ENCODE peak calls at places on chromosomes 12 and 14, in five cellular contexts. One of them, this sample, is unnamed.

GRCh38 chr12:24839268-24839791 is 109.6 kb downstream of the BCAT1 start:
- DNase-seq in mammary epithelial cell: no peak
- DNase-seq in heart left ventricle: no peak
- DNase-seq in right atrium auricular region: no peak
- DNase-seq in left ventricle myocardium inferior: no peak
- DNase-seq in this sample: no peak

GRCh38 chr14:103185051-103186027 is 62.1 kb downstream of the TNFAIP2 start:
- DNase-seq in right atrium auricular region: no peak
- DNase-seq in heart left ventricle: no peak
- DNase-seq in left ventricle myocardium inferior: no peak
- DNase-seq in mammary epithelial cell: peak; percentile 82
- DNase-seq in this sample: peak; percentile 85

GRCh38 chr14:49640540-49641417 is 5.7 kb upstream of the DNAAF2 start:
- DNase-seq in left ventricle myocardium inferior: no peak
- DNase-seq in right atrium auricular region: no peak
- DNase-seq in mammary epithelial cell: no peak
- DNase-seq in heart left ventricle: no peak
- DNase-seq in this sample: no peak

GRCh38 chr12:101501410-101502045 is 26.4 kb downstream of the SPIC start:
- DNase-seq in heart left ventricle: no peak
- DNase-seq in left ventricle myocardium inferior: no peak
- DNase-seq in mammary epithelial cell: no peak
- DNase-seq in right atrium auricular region: no peak
- DNase-seq in this sample: no peak

GRCh38 chr14:22494486-22495135 is 94.4 kb downstream of the DAD1 start:
- DNase-seq in right atrium auricular region: no peak
- DNase-seq in heart left ventricle: no peak
- DNase-seq in left ventricle myocardium inferior: no peak
- DNase-seq in mammary epithelial cell: no peak
- DNase-seq in this sample: no peak

GRCh38 chr12:117792471-117792870 is 176.3 kb downstream of the KSR2 start:
- DNase-seq in mammary epithelial cell: no peak
- DNase-seq in right atrium auricular region: no peak
- DNase-seq in heart left ventricle: no peak
- DNase-seq in left ventricle myocardium inferior: no peak
- DNase-seq in this sample: no peak

GRCh38 chr14:74500417-74501134 is 7.0 kb downstream of the ISCA2 start:
- DNase-seq in left ventricle myocardium inferior: no peak
- DNase-seq in mammary epithelial cell: no peak
- DNase-seq in right atrium auricular region: peak; percentile 55
- DNase-seq in heart left ventricle: no peak
- DNase-seq in this sample: no peak

GRCh38 chr14:76077340-76077739 is 74.4 kb upstream of the GPATCH2L start:
- DNase-seq in mammary epithelial cell: no peak
- DNase-seq in left ventricle myocardium inferior: no peak
- DNase-seq in heart left ventricle: no peak
- DNase-seq in right atrium auricular region: no peak
- DNase-seq in this sample: no peak

GRCh38 chr14:69651653-69652052 is 40.3 kb downstream of the SUSD6 start:
- DNase-seq in left ventricle myocardium inferior: no peak
- DNase-seq in right atrium auricular region: no peak
- DNase-seq in heart left ventricle: no peak
- DNase-seq in mammary epithelial cell: peak; percentile 54
- DNase-seq in this sample: no peak

GRCh38 chr12:69262264-69262974 is 23.1 kb downstream of the CPSF6 start:
- DNase-seq in left ventricle myocardium inferior: no peak
- DNase-seq in right atrium auricular region: no peak
- DNase-seq in heart left ventricle: no peak
- DNase-seq in mammary epithelial cell: no peak
- DNase-seq in this sample: no peak

GRCh38 chr12:55670213-55670730 is 33.6 kb downstream of the OR10P1 start:
- DNase-seq in mammary epithelial cell: no peak
- DNase-seq in left ventricle myocardium inferior: no peak
- DNase-seq in right atrium auricular region: no peak
- DNase-seq in heart left ventricle: no peak
- DNase-seq in this sample: no peak

GRCh38 chr12:131923260-131923659 is 5.8 kb upstream of the PUS1 start:
- DNase-seq in mammary epithelial cell: no peak
- DNase-seq in right atrium auricular region: no peak
- DNase-seq in left ventricle myocardium inferior: no peak
- DNase-seq in heart left ventricle: no peak
- DNase-seq in this sample: peak; percentile 66

GRCh38 chr12:54259194-54260011 is 20.5 kb downstream of the CBX5 start:
- DNase-seq in left ventricle myocardium inferior: peak; percentile 60
- DNase-seq in mammary epithelial cell: peak; percentile 77
- DNase-seq in right atrium auricular region: peak; percentile 72
- DNase-seq in heart left ventricle: peak; percentile 82
- DNase-seq in this sample: peak; percentile 87

GRCh38 chr14:92846162-92846897 is 52.2 kb downstream of the GOLGA5 start:
- DNase-seq in mammary epithelial cell: peak; percentile 84
- DNase-seq in left ventricle myocardium inferior: no peak
- DNase-seq in right atrium auricular region: no peak
- DNase-seq in heart left ventricle: no peak
- DNase-seq in this sample: peak; percentile 89

GRCh38 chr12:102120886-102121285 is 903 bp downstream of the PARPBP start:
- DNase-seq in right atrium auricular region: no peak
- DNase-seq in left ventricle myocardium inferior: no peak
- DNase-seq in heart left ventricle: no peak
- DNase-seq in mammary epithelial cell: peak; percentile 46
- DNase-seq in this sample: peak; percentile 60

GRCh38 chr14:64970776-64971451 is 1.2 kb downstream of the RAB15 start:
- DNase-seq in left ventricle myocardium inferior: no peak
- DNase-seq in right atrium auricular region: no peak
- DNase-seq in heart left ventricle: no peak
- DNase-seq in mammary epithelial cell: no peak
- DNase-seq in this sample: peak; percentile 84

GRCh38 chr12:48131517-48131916 is 12.4 kb downstream of the PFKM start:
- DNase-seq in heart left ventricle: peak; percentile 29
- DNase-seq in mammary epithelial cell: no peak
- DNase-seq in right atrium auricular region: no peak
- DNase-seq in left ventricle myocardium inferior: no peak
- DNase-seq in this sample: no peak

GRCh38 chr12:47317182-47317915 is 237.6 kb upstream of the AMIGO2 start:
- DNase-seq in heart left ventricle: no peak
- DNase-seq in mammary epithelial cell: no peak
- DNase-seq in right atrium auricular region: no peak
- DNase-seq in left ventricle myocardium inferior: no peak
- DNase-seq in this sample: no peak

GRCh38 chr12:109641422-109641821 is 67.8 kb downstream of the MVK start:
- DNase-seq in right atrium auricular region: no peak
- DNase-seq in left ventricle myocardium inferior: no peak
- DNase-seq in heart left ventricle: no peak
- DNase-seq in mammary epithelial cell: no peak
- DNase-seq in this sample: no peak

GRCh38 chr12:113407931-113408585 is 4.4 kb upstream of the SDS start:
- DNase-seq in mammary epithelial cell: no peak
- DNase-seq in heart left ventricle: no peak
- DNase-seq in right atrium auricular region: no peak
- DNase-seq in left ventricle myocardium inferior: no peak
- DNase-seq in this sample: peak; percentile 75

GRCh38 chr14:92426237-92426636 is 87.3 kb upstream of the RIN3 start:
- DNase-seq in left ventricle myocardium inferior: no peak
- DNase-seq in mammary epithelial cell: peak; percentile 9
- DNase-seq in right atrium auricular region: no peak
- DNase-seq in heart left ventricle: no peak
- DNase-seq in this sample: peak; percentile 86

GRCh38 chr14:38578278-38578681 is 322.4 kb upstream of the CLEC14A start:
- DNase-seq in mammary epithelial cell: no peak
- DNase-seq in right atrium auricular region: no peak
- DNase-seq in heart left ventricle: no peak
- DNase-seq in left ventricle myocardium inferior: no peak
- DNase-seq in this sample: no peak

GRCh38 chr12:123041811-123042655 is 61.6 kb downstream of the ARL6IP4 start:
- DNase-seq in heart left ventricle: no peak
- DNase-seq in left ventricle myocardium inferior: no peak
- DNase-seq in mammary epithelial cell: no peak
- DNase-seq in right atrium auricular region: peak; percentile 67
- DNase-seq in this sample: peak; percentile 41

GRCh38 chr12:58931518-58931917 is 11.2 kb upstream of the LRIG3 start:
- DNase-seq in mammary epithelial cell: no peak
- DNase-seq in right atrium auricular region: no peak
- DNase-seq in left ventricle myocardium inferior: no peak
- DNase-seq in heart left ventricle: no peak
- DNase-seq in this sample: no peak

GRCh38 chr12:40444174-40444573 is 219.4 kb downstream of the LRRK2 start:
- DNase-seq in heart left ventricle: no peak
- DNase-seq in left ventricle myocardium inferior: no peak
- DNase-seq in right atrium auricular region: no peak
- DNase-seq in mammary epithelial cell: peak; percentile 1
- DNase-seq in this sample: no peak

GRCh38 chr12:108320503-108321293 is 18.4 kb downstream of the CMKLR1 start:
- DNase-seq in left ventricle myocardium inferior: no peak
- DNase-seq in heart left ventricle: no peak
- DNase-seq in right atrium auricular region: no peak
- DNase-seq in mammary epithelial cell: no peak
- DNase-seq in this sample: no peak

GRCh38 chr12:6839482-6840201 is 1.1 kb upstream of the GNB3 start:
- DNase-seq in mammary epithelial cell: no peak
- DNase-seq in right atrium auricular region: no peak
- DNase-seq in left ventricle myocardium inferior: no peak
- DNase-seq in heart left ventricle: no peak
- DNase-seq in this sample: peak; percentile 51

GRCh38 chr14:20494935-20495766 is 10.2 kb upstream of the RNASE10 start:
- DNase-seq in left ventricle myocardium inferior: no peak
- DNase-seq in right atrium auricular region: no peak
- DNase-seq in mammary epithelial cell: peak; percentile 84
- DNase-seq in heart left ventricle: no peak
- DNase-seq in this sample: no peak

GRCh38 chr14:104350463-104351185 is 212.2 kb downstream of the KIF26A start:
- DNase-seq in right atrium auricular region: no peak
- DNase-seq in left ventricle myocardium inferior: no peak
- DNase-seq in mammary epithelial cell: no peak
- DNase-seq in heart left ventricle: no peak
- DNase-seq in this sample: peak; percentile 74
- H3K9me3 ChIP-seq in right atrium auricular region: peaks cover 10% of the 10 kb centered on the region
- H3K9me3 ChIP-seq in left ventricle myocardium inferior: peaks cover 18% of the 10 kb centered on the region
- H3K9me3 ChIP-seq in mammary epithelial cell: peaks cover 16% of the 10 kb centered on the region
- H3K9me3 ChIP-seq in heart left ventricle: peaks cover 14% of the 10 kb centered on the region
- H3K9me3 ChIP-seq in this sample: no peaks in the 10 kb centered on the region

DNA sequence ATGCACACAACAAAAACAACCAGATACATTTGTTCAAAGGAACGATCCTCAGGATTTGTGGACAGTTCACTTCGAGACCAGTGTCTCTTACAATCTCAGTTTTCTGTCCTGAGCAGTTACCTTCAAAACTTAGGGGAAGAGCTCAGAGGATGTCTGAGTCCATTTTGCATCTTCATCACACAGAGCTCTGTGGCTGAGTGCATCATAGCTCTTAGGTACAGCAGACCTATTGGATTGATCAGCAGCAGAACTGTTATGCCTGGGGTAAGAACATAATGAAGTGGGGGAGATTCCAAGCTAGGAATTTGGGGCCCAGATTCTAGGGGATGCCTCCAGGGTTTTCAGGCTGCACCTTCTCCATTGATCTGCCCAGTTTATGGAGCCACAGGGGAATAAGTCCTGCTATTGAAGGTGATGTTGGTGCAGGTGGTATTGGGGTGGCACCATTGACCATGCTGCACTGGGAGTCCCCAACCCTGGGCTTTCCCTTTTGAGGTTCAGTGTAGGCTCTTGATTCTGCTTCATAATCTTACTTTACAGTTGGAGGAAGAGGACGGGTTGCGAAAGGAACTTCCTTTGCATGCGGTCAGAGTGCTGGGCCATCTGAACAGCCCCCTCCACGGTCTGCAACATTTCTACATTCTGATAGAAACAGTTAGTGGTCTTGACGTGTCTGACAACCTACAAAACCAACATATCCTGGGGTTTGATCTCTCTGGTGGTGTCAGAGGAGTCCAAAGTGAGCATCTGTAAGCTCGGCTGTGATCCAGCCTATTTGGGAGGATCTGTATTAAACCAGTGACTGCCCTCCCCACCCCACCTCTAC is 112.8 kb downstream of the CHST11 start:
- DNase-seq in right atrium auricular region: no peak
- DNase-seq in heart left ventricle: no peak
- DNase-seq in left ventricle myocardium inferior: no peak
- DNase-seq in mammary epithelial cell: no peak
- DNase-seq in this sample: no peak
- H3K27ac ChIP-seq in right atrium auricular region: no peak overlapping the region
- H3K27ac ChIP-seq in heart left ventricle: no peak overlapping the region
- H3K27ac ChIP-seq in left ventricle myocardium inferior: no peak overlapping the region
- H3K27ac ChIP-seq in mammary epithelial cell: no peak overlapping the region
- H3K27ac ChIP-seq in this sample: no peak overlapping the region

DNA sequence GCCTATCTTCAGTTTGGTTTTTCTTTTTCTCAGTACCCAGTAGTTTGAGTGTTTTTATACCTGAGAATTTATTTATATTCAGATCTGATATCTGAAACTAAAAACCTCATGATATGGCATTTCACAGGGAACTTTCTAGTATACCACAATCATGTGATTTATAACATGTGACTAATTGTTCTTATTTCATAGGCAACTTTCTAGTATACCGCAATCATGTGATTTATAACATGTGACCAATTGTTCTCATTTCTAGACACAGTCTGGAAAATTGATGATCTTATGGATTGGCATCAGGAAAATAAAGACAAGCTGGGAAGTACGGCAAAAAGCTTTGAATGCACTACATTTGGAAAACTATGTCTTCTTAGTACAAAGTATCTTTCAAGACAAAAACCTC is 20.6 kb downstream of the ZNF268 start:
- DNase-seq in right atrium auricular region: no peak
- DNase-seq in heart left ventricle: no peak
- DNase-seq in mammary epithelial cell: no peak
- DNase-seq in left ventricle myocardium inferior: no peak
- DNase-seq in this sample: no peak
- H3K9me3 ChIP-seq in right atrium auricular region: peaks cover 77% of the 10 kb centered on the region
- H3K9me3 ChIP-seq in heart left ventricle: peaks cover 78% of the 10 kb centered on the region
- H3K9me3 ChIP-seq in mammary epithelial cell: peaks cover 58% of the 10 kb centered on the region
- H3K9me3 ChIP-seq in left ventricle myocardium inferior: peaks cover 83% of the 10 kb centered on the region
- H3K9me3 ChIP-seq in this sample: peaks cover 53% of the 10 kb centered on the region

GRCh38 chr12:104669057-104669770 is 212.5 kb downstream of the CHST11 start:
- DNase-seq in left ventricle myocardium inferior: peak; percentile 77
- DNase-seq in heart left ventricle: peak; percentile 70
- DNase-seq in mammary epithelial cell: peak; percentile 77
- DNase-seq in right atrium auricular region: peak; percentile 63
- DNase-seq in this sample: no peak
- H3K27ac ChIP-seq in left ventricle myocardium inferior: peak overlapping the region; percentile 89
- H3K27ac ChIP-seq in heart left ventricle: peak overlapping the region; percentile 83
- H3K27ac ChIP-seq in mammary epithelial cell: peak overlapping the region; percentile 19
- H3K27ac ChIP-seq in right atrium auricular region: peak overlapping the region; percentile 84
- H3K27ac ChIP-seq in this sample: no peak overlapping the region

DNA sequence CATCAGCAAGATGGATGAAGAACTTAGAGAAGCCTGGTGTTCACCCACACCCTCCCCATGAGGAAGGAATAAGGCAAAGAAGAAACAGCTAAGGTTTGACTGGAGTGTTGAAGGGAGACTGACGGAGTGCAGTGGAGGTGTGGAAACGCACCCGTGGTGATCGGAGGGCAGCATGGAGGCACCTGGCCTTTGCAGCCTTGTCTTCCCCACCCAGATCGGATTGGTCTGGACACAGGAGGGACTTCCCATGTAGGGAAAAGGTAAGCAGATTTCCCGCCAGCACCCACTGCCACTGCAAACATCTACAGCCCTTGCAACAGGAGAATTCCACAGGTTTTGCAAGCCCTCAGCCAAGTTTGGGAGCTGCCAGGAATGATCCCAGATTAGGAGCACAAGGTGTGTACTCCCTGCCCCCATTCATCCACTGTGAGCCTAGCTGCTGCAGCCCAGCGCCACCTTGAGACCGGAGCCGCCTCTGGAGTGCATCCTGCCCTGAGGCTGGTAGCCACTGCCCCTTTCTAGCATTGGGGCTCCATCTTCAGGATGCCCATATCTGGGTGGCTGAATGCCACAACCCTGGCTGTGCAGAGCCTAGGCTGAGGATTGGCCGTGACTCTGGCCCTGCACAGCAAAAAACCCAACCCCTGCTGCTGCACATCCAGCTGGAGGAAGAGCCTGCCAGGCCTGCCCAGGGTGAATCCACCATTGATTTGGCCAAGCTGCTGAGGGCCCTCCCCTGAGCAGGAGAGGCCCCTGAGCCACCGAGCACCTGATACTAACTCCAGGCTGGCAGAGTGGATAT is 411.1 kb downstream of the TMEM121 start:
- DNase-seq in heart left ventricle: no peak
- DNase-seq in right atrium auricular region: no peak
- DNase-seq in left ventricle myocardium inferior: no peak
- DNase-seq in mammary epithelial cell: no peak
- DNase-seq in this sample: peak; percentile 41
- H3K9me3 ChIP-seq in heart left ventricle: peaks cover 41% of the 10 kb centered on the region
- H3K9me3 ChIP-seq in right atrium auricular region: peaks cover 40% of the 10 kb centered on the region
- H3K9me3 ChIP-seq in left ventricle myocardium inferior: peaks cover 65% of the 10 kb centered on the region
- H3K9me3 ChIP-seq in mammary epithelial cell: peaks cover 30% of the 10 kb centered on the region
- H3K9me3 ChIP-seq in this sample: peaks cover 6% of the 10 kb centered on the region

This sample was measured in osteoblast.